ENCODE peak calls at places on chromosomes 6 and 20, in four cellular contexts. H is spleen, Q is AG04450, E is neural progenitor cell. C is an unnamed sample.

GRCh38 chr6:82144852-82145332 is 102.7 kb downstream of the IBTK start:
- DNase-seq in H (no peak), Q (peak; percentile 33), E (peak; percentile 11), C (no peak)

GRCh38 chr6:19287928-19288327 is 549.2 kb upstream of the ID4 start:
- DNase-seq in H (no peak), Q (no peak), E (no peak), C (no peak)

GRCh38 chr6:36691612-36692011 is 6.0 kb upstream of the RAB44 start:
- DNase-seq in H (no peak), Q (no peak), E (no peak), C (no peak)

GRCh38 chr20:34445177-34446065 is 70.8 kb upstream of the DYNLRB1 start:
- DNase-seq in H (no peak), Q (no peak), E (no peak), C (no peak)

GRCh38 chr20:57075181-57075580 is 191.3 kb downstream of the BMP7 start:
- DNase-seq in H (no peak), Q (no peak), E (no peak), C (no peak)

GRCh38 chr20:58523072-58523681 is 8.0 kb upstream of the APCDD1L start:
- DNase-seq in H (no peak), Q (no peak), E (peak; percentile 56), C (no peak)

GRCh38 chr20:24891546-24892393 is 57.3 kb upstream of the CST7 start:
- DNase-seq in H (no peak), Q (no peak), E (no peak), C (no peak)

GRCh38 chr6:155117266-155117665 is 122.2 kb downstream of the TIAM2 start:
- DNase-seq in H (no peak), Q (peak; percentile 57), E (no peak), C (no peak)

GRCh38 chr20:13800728-13801134 is 15.9 kb downstream of the NDUFAF5 start:
- DNase-seq in H (no peak), Q (peak; percentile 78), E (no peak), C (no peak)

DNA sequence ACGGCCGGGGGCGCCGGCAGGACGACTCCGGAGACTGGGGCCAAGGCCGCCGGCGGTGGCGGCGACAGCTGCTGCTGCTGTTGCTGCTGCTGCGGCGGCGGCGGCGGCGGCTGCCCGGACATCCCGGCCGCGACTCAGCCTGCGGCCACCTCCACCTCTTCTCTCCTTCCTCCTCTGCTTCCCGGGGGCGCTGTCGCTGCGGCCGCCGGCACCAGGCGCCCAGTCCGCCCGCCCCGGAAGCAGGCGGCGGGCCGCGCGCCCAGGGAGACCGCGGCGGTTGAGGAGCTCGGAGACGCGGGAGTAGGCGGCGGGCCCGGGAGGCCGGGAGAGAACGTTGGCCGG is 280 bp downstream of the RANBP9 start:
- DNase-seq in H (peak; percentile 96), Q (no peak), E (no peak), C (no peak)
- TF ChIP-seq CTCF in H (peak; percentile 29), Q (no peak), E (peak; percentile 34), C (peak; percentile 23)

DNA sequence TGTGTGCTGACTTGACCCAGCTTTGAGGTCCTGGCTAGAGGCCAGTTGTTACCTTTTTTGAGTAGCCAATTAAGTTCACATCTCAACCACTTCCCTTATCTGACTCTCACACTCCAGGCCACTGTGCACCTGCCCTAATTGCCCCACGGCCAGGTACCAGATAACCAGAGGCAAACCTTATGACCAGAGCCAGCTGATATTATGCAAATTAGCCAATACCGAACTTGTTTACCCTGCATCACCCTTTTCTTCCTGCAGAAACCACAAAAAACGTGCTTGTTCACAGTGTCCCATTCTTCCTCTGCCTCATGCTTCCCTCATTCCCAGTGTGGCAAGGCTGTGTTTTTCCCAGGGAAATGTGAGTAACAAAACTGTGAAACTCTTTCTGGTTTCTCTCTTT is 89.3 kb downstream of the HTR1B start:
- DNase-seq in H (no peak), Q (no peak), E (no peak), C (no peak)
- H3K4me3 ChIP-seq in H (no peak overlapping the region), Q (no peak overlapping the region), E (no peak overlapping the region), C (no peak overlapping the region)

GRCh38 chr6:44263357-44264100 is 1.8 kb downstream of the NFKBIE start:
- DNase-seq in H (peak; percentile 83), Q (no peak), E (no peak), C (no peak)
- TF ChIP-seq CTCF in H (no peak), Q (no peak), E (no peak), C (no peak)

GRCh38 chr20:3797226-3797545 is 1.1 kb downstream of the CDC25B start:
- DNase-seq in H (no peak), Q (no peak), E (no peak), C (no peak)

GRCh38 chr20:3798405-3798768 is 2.3 kb downstream of the CDC25B start:
- DNase-seq in H (peak; percentile 62), Q (no peak), E (no peak), C (no peak)

GRCh38 chr20:3798908-3799248 is 2.8 kb downstream of the CDC25B start:
- DNase-seq in H (no peak), Q (no peak), E (no peak), C (no peak)

GRCh38 chr20:3796477-3797225 is 541 bp downstream of the CDC25B start:
- DNase-seq in H (peak; percentile 85), Q (no peak), E (peak; percentile 1), C (no peak)

DNA sequence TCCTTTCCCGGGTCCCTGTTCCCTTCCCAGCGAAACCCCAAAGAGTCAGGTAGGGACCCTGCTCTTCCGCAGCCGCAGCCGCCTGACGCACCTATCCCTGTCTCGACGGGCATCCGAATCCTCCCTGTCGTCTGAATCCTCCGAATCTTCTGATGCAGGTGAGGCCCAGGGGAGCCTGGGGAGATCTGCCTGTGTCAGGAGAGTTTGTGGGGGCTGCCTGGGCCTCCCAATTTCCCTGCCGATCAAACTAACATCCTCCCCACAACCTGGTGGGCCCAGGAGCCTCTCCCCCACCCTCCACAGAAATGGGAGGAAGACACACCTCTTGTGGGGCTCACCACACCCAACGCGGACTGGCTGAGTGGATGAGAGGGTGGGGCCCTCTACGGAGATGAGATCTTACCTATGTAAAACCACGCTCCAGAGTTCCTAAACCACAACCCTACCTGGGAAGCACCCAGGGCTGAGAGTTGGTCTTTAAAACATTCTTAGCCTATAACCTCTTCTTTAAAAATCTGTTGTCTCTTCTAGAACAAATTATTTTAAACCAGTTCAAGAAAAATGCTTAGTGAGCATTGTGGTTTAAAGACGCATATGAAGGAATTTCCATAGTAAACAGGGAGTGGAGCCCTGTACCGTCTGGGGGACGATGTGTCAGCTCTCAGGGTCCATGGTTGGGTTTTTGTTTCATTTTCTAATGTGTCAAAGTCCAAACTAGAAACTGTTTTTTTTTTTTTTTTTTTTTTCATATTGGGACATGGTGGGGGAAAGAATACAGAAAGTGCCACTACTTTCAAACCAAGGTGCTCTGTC is 1.7 kb downstream of the CDC25B start:
- DNase-seq in H (peak; percentile 73), Q (no peak), E (no peak), C (no peak)
- H3K4me3 ChIP-seq in H (no peak overlapping the region), Q (peak overlapping the region; percentile 82), E (peak overlapping the region; percentile 68), C (peak overlapping the region; percentile 80)

GRCh38 chr6:108168501-108168979 is 2.7 kb downstream of the NR2E1 start:
- DNase-seq in H (peak; percentile 88), Q (no peak), E (peak; percentile 90), C (no peak)
- TF ChIP-seq CTCF in H (peak; percentile 19), Q (peak; percentile 24), E (peak; percentile 49), C (peak; percentile 13)

DNA sequence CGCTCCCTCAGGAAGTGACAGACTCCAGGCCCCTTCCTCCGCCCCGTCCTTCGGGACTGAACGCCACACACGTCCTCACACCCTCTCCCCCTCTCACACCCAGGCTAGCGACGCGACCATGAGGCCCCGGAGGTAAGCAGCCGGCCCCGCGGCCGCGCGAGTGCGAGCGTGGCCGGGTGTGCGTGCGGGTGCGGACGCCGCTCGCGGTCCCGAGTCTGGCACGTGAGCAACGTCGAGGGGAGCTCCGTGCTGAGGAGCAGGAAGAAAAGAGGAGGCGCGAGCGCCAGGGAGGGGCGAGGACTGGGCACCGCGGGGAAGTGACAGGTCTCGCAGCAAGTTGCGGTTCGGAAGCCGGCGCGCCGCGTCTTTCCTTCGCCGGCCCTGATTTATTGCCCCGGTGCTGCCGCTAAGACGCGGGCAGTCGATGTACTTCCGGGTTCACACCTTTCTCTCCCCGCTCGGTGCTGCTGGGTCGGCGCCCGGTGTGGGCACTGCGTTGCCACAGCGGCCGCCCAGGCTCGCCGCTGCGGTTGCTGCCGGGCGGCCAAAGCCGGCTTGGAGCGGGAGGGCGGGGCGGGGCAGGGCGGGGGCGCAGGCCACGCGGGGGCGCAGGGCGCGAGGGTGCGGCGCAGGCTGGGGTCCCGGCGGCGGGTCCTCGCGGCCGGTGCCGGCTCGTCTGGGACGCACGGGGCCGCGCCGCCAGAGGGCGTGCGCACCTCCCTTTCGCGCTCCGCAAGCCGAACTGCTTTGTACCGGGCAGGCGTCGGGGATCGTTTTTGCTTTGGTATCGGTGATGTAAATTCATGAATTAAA is 15.8 kb upstream of the LIN28B start:
- DNase-seq in H (peak; percentile 77), Q (no peak), E (peak; percentile 94), C (no peak)
- H3K4me3 ChIP-seq in H (no peak overlapping the region), Q (peak overlapping the region; percentile 52), E (peak overlapping the region; percentile 95), C (no peak overlapping the region)

DNA sequence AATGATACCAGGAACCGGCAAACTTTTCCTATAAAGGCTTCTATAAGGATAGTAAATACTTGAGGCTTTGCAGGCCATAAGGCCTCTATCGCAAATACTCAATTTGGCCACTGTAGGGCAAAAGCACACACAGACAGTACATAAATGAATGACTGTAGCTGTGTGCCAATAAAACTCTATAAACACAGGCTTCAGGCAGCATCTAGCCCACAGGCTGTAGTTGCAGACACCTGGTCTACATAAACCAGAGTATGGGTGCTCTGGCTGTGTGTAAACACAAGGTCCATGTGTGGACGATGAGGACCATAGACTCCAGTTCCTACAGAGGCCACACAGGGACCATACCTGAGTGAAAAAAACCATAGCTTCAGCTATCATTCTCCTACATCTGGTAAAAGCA is 52.2 kb downstream of the ZMYND8 start:
- DNase-seq in H (no peak), Q (no peak), E (no peak), C (no peak)
- TF ChIP-seq CTCF in H (no peak), Q (peak; percentile 43), E (no peak), C (no peak)

GRCh38 chr6:31205638-31206037 is 35.2 kb upstream of the POU5F1 start:
- DNase-seq in H (no peak), Q (no peak), E (no peak), C (no peak)

GRCh38 chr6:31210119-31210518 is 39.6 kb upstream of the POU5F1 start:
- DNase-seq in H (no peak), Q (no peak), E (no peak), C (no peak)

GRCh38 chr6:31208506-31208905 is 38.0 kb upstream of the POU5F1 start:
- DNase-seq in H (no peak), Q (no peak), E (peak; percentile 62), C (no peak)

GRCh38 chr6:31210842-31211241 is 40.4 kb upstream of the POU5F1 start:
- DNase-seq in H (no peak), Q (no peak), E (no peak), C (no peak)

GRCh38 chr6:31209137-31209536 is 38.7 kb upstream of the POU5F1 start:
- DNase-seq in H (no peak), Q (no peak), E (no peak), C (no peak)
- H3K4me3 ChIP-seq in H (no peak overlapping the region), Q (no peak overlapping the region), E (no peak overlapping the region), C (no peak overlapping the region)